ENCODE peak calls at places on chromosomes 13 and 19, in five cellular contexts. One of them, this sample, is unnamed.

GRCh38 chr13:23610187-23610576 is 40.0 kb downstream of the TNFRSF19 start:
- DNase-seq in T-helper 2 cell: no peak
- DNase-seq in AG09309: no peak
- DNase-seq in GM04504: no peak
- DNase-seq in fibroblast of the conjunctiva: no peak
- DNase-seq in this sample: no peak

GRCh38 chr13:47555235-47555634 is 445.8 kb downstream of the SUCLA2 start:
- DNase-seq in T-helper 2 cell: no peak
- DNase-seq in AG09309: no peak
- DNase-seq in GM04504: no peak
- DNase-seq in fibroblast of the conjunctiva: no peak
- DNase-seq in this sample: no peak

GRCh38 chr19:55441692-55442321 is 1.3 kb downstream of the SHISA7 start:
- DNase-seq in T-helper 2 cell: no peak
- DNase-seq in AG09309: no peak
- DNase-seq in GM04504: no peak
- DNase-seq in fibroblast of the conjunctiva: no peak
- DNase-seq in this sample: no peak

GRCh38 chr19:37997911-37998344 is 90.9 kb downstream of the SIPA1L3 start:
- DNase-seq in T-helper 2 cell: no peak
- DNase-seq in AG09309: peak; percentile 98
- DNase-seq in GM04504: peak; percentile 88
- DNase-seq in fibroblast of the conjunctiva: peak; percentile 88
- DNase-seq in this sample: peak; percentile 66

GRCh38 chr19:10773969-10774368 is 56.1 kb downstream of the DNM2 start:
- DNase-seq in T-helper 2 cell: no peak
- DNase-seq in AG09309: no peak
- DNase-seq in GM04504: no peak
- DNase-seq in fibroblast of the conjunctiva: no peak
- DNase-seq in this sample: no peak

GRCh38 chr13:100392709-100393630 is 195.6 kb downstream of the GGACT start:
- DNase-seq in T-helper 2 cell: no peak
- DNase-seq in AG09309: peak; percentile 99
- DNase-seq in GM04504: peak; percentile 99
- DNase-seq in fibroblast of the conjunctiva: peak; percentile 99
- DNase-seq in this sample: peak; percentile 98

GRCh38 chr13:110546933-110547332 is 14.6 kb downstream of the RAB20 start:
- DNase-seq in T-helper 2 cell: no peak
- DNase-seq in AG09309: peak; percentile 77
- DNase-seq in GM04504: peak; percentile 64
- DNase-seq in fibroblast of the conjunctiva: peak; percentile 87
- DNase-seq in this sample: no peak

GRCh38 chr13:31053896-31054295 is 107.8 kb downstream of the HSPH1 start:
- DNase-seq in T-helper 2 cell: no peak
- DNase-seq in AG09309: no peak
- DNase-seq in GM04504: no peak
- DNase-seq in fibroblast of the conjunctiva: no peak
- DNase-seq in this sample: no peak

GRCh38 chr19:11237321-11237720 is 2.1 kb upstream of the ANGPTL8 start:
- DNase-seq in T-helper 2 cell: no peak
- DNase-seq in AG09309: no peak
- DNase-seq in GM04504: no peak
- DNase-seq in fibroblast of the conjunctiva: no peak
- DNase-seq in this sample: no peak

GRCh38 chr13:27619711-27620376 is 485 bp downstream of the LNX2 start:
- DNase-seq in T-helper 2 cell: no peak
- DNase-seq in AG09309: no peak
- DNase-seq in GM04504: no peak
- DNase-seq in fibroblast of the conjunctiva: no peak
- DNase-seq in this sample: no peak

GRCh38 chr13:26967119-26968038 is 204.2 kb downstream of the USP12 start:
- DNase-seq in T-helper 2 cell: no peak
- DNase-seq in AG09309: no peak
- DNase-seq in GM04504: peak; percentile 53
- DNase-seq in fibroblast of the conjunctiva: no peak
- DNase-seq in this sample: no peak

GRCh38 chr19:55113570-55114039 is 3.8 kb downstream of the PPP1R12C start:
- DNase-seq in T-helper 2 cell: no peak
- DNase-seq in AG09309: peak; percentile 31
- DNase-seq in GM04504: peak; percentile 94
- DNase-seq in fibroblast of the conjunctiva: peak; percentile 96
- DNase-seq in this sample: peak; percentile 85

GRCh38 chr19:1239796-1240737 is 1.5 kb upstream of the ATP5F1D start:
- DNase-seq in T-helper 2 cell: peak; percentile 93
- DNase-seq in AG09309: no peak
- DNase-seq in GM04504: peak; percentile 75
- DNase-seq in fibroblast of the conjunctiva: peak; percentile 81
- DNase-seq in this sample: peak; percentile 77

GRCh38 chr13:43520331-43520730 is 266.4 kb downstream of the ENOX1 start:
- DNase-seq in T-helper 2 cell: no peak
- DNase-seq in AG09309: no peak
- DNase-seq in GM04504: no peak
- DNase-seq in fibroblast of the conjunctiva: no peak
- DNase-seq in this sample: no peak

GRCh38 chr13:21957833-21958232 is 287.0 kb downstream of the FGF9 start:
- DNase-seq in T-helper 2 cell: no peak
- DNase-seq in AG09309: no peak
- DNase-seq in GM04504: no peak
- DNase-seq in fibroblast of the conjunctiva: no peak
- DNase-seq in this sample: no peak

GRCh38 chr13:21670006-21670882 is 629 bp upstream of the FGF9 start:
- DNase-seq in T-helper 2 cell: peak; percentile 59
- DNase-seq in AG09309: no peak
- DNase-seq in GM04504: no peak
- DNase-seq in fibroblast of the conjunctiva: no peak
- DNase-seq in this sample: no peak

GRCh38 chr19:48878219-48879024 is 6.2 kb downstream of the PPP1R15A start:
- DNase-seq in T-helper 2 cell: no peak
- DNase-seq in AG09309: no peak
- DNase-seq in GM04504: no peak
- DNase-seq in fibroblast of the conjunctiva: no peak
- DNase-seq in this sample: no peak

GRCh38 chr19:6236310-6237291 is 43.2 kb downstream of the MLLT1 start:
- DNase-seq in T-helper 2 cell: no peak
- DNase-seq in AG09309: no peak
- DNase-seq in GM04504: no peak
- DNase-seq in fibroblast of the conjunctiva: no peak
- DNase-seq in this sample: no peak

GRCh38 chr19:40056505-40056904 is 474 bp upstream of the ZNF780B start:
- DNase-seq in T-helper 2 cell: no peak
- DNase-seq in AG09309: no peak
- DNase-seq in GM04504: no peak
- DNase-seq in fibroblast of the conjunctiva: no peak
- DNase-seq in this sample: no peak